ENCODE peak calls at places on chromosomes 4 and X, in six cellular contexts. I is left lung, T is GM12865, X is epithelial cell of esophagus, P is fibroblast of lung, N is pancreas. J is an unnamed sample.

GRCh38 chr4:140622333-140622958 is 53.7 kb upstream of the UCP1 start:
- DNase-seq in I (no peak), T (no peak), X (no peak), P (no peak), N (no peak), J (no peak)

GRCh38 chr4:47674173-47674572 is 163.7 kb downstream of the CORIN start:
- DNase-seq in I (no peak), T (no peak), X (peak; percentile 63), P (no peak), N (no peak), J (no peak)

GRCh38 chrX:26032141-26032917 is 105.8 kb upstream of the MAGEB18 start:
- DNase-seq in I (no peak), T (no peak), X (no peak), P (peak; percentile 0), N (no peak), J (peak; percentile 11)

GRCh38 chrX:87475793-87476192 is 41.8 kb upstream of the KLHL4 start:
- DNase-seq in I (no peak), T (no peak), X (no peak), P (no peak), N (no peak), J (no peak)

GRCh38 chrX:312621-313331 is 5.8 kb downstream of the GTPBP6 start:
- DNase-seq in I (peak; percentile 29), T (no peak), X (no peak), P (no peak), N (no peak), J (no peak)

GRCh38 chrX:3232262-3232950 is 114.0 kb downstream of the MXRA5 start:
- DNase-seq in I (no peak), T (no peak), X (no peak), P (no peak), N (no peak), J (peak; percentile 4)

GRCh38 chrX:136541294-136541693 is 9.3 kb downstream of the VGLL1 start:
- DNase-seq in I (no peak), T (no peak), X (no peak), P (no peak), N (no peak), J (no peak)

GRCh38 chr4:91488946-91489345 is 814.8 kb upstream of the GRID2 start:
- DNase-seq in I (no peak), T (no peak), X (peak; percentile 35), P (no peak), N (no peak), J (peak; percentile 17)

GRCh38 chr4:151777471-151777870 is 16.7 kb upstream of the GATB start:
- DNase-seq in I (no peak), T (no peak), X (no peak), P (no peak), N (no peak), J (no peak)

GRCh38 chr4:177322881-177323280 is 13.2 kb downstream of the NEIL3 start:
- DNase-seq in I (no peak), T (no peak), X (no peak), P (no peak), N (no peak), J (peak; percentile 53)

GRCh38 chr4:4601803-4602369 is 60.0 kb upstream of the STX18 start:
- DNase-seq in I (no peak), T (no peak), X (no peak), P (no peak), N (no peak), J (no peak)

GRCh38 chr4:83285022-83285387 is 407 bp upstream of the COQ2 start:
- DNase-seq in I (no peak), T (peak; percentile 59), X (peak; percentile 31), P (peak; percentile 61), N (no peak), J (peak; percentile 73)

GRCh38 chr4:84579410-84579791 is 3.5 kb upstream of the CDS1 start:
- DNase-seq in I (no peak), T (no peak), X (no peak), P (no peak), N (no peak), J (no peak)

GRCh38 chr4:38111717-38112116 is 151.5 kb downstream of the PTTG2 start:
- DNase-seq in I (no peak), T (peak; percentile 10), X (no peak), P (no peak), N (no peak), J (no peak)

GRCh38 chr4:73021634-73022033 is 47.9 kb downstream of the COX18 start:
- DNase-seq in I (no peak), T (peak; percentile 49), X (peak; percentile 73), P (peak; percentile 23), N (no peak), J (peak; percentile 79)
- TF ChIP-seq CTCF in I (no peak), T (peak; percentile 27), X (peak; percentile 56), P (no peak), N (no peak), J (peak; percentile 53)

GRCh38 chr4:113979157-113979972 is at the start of gene ARSJ:
- DNase-seq in I (peak; percentile 51), T (peak; percentile 18), X (peak; percentile 75), P (peak; percentile 81), N (peak; percentile 32), J (peak; percentile 89)

GRCh38 chr4:113976937-113977855 is 2.3 kb downstream of the ARSJ start:
- DNase-seq in I (no peak), T (no peak), X (no peak), P (peak; percentile 56), N (no peak), J (peak; percentile 27)

GRCh38 chr4:113978561-113979156 is 788 bp downstream of the ARSJ start:
- DNase-seq in I (peak; percentile 37), T (no peak), X (peak; percentile 46), P (peak; percentile 45), N (no peak), J (peak; percentile 23)

GRCh38 chr4:113979973-113980615 is 647 bp upstream of the ARSJ start:
- DNase-seq in I (no peak), T (no peak), X (no peak), P (peak; percentile 67), N (no peak), J (peak; percentile 49)

GRCh38 chr4:113978105-113978504 is 1.3 kb downstream of the ARSJ start:
- DNase-seq in I (no peak), T (no peak), X (no peak), P (peak; percentile 44), N (no peak), J (no peak)
- H3K4me3 ChIP-seq in I (peak overlapping the region; percentile 54), T (no peak overlapping the region), X (peak overlapping the region; percentile 86), P (peak overlapping the region; percentile 87), N (peak overlapping the region; percentile 53), J (peak overlapping the region; percentile 85)

GRCh38 chr4:2931765-2932560 is 31.2 kb downstream of the NOP14 start:
- DNase-seq in I (peak; percentile 85), T (peak; percentile 89), X (no peak), P (no peak), N (peak; percentile 36), J (no peak)
- TF ChIP-seq CTCF in I (no peak), T (peak; percentile 51), X (no peak), P (no peak), N (no peak), J (no peak)

GRCh38 chrX:49308604-49309269 is 5.3 kb downstream of the GAGE10 start:
- DNase-seq in I (no peak), T (no peak), X (no peak), P (peak; percentile 19), N (no peak), J (peak; percentile 44)
- H3K4me3 ChIP-seq in I (peak overlapping the region; percentile 30), T (no peak overlapping the region), X (no peak overlapping the region), P (no peak overlapping the region), N (peak overlapping the region; percentile 34), J (peak overlapping the region; percentile 40)

DNA sequence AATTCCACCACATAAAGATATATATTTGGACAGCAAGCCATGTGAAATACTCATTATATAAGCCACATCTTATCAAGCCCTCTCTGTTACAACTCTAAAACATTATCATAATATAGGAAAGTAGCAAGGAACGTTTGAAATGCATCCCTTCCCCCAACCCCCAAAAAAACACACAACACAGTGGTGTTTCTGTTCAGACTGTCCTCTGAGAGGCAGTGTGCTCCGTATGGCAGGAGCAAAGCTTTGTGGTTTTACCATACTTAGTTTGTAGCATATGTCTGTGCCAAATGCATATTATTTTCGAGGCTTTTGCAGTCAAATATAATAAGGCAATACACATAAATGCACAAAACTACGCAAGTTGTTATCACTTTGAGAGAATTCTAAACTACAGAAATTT is 194.2 kb downstream of the RAPGEF2 start:
- DNase-seq in I (no peak), T (no peak), X (no peak), P (peak; percentile 33), N (no peak), J (no peak)
- TF ChIP-seq CTCF in I (no peak), T (no peak), X (peak; percentile 26), P (no peak), N (no peak), J (no peak)

GRCh38 chrX:65667157-65667502 is 324 bp upstream of the MSN start:
- DNase-seq in I (no peak), T (no peak), X (no peak), P (no peak), N (no peak), J (no peak)
- H3K4me3 ChIP-seq in I (peak overlapping the region; percentile 80), T (peak overlapping the region; percentile 19), X (no peak overlapping the region), P (no peak overlapping the region), N (peak overlapping the region; percentile 64), J (no peak overlapping the region)